ENCODE peak calls at places on chromosome 11, in six cellular contexts. W is CD4-positive, alpha-beta T cell; B is thoracic aorta; P is tibial nerve; R is CD8-positive, alpha-beta memory T cell; C is cardiac muscle cell. K is an unnamed sample.

GRCh38 chr11:15236514-15236913 is 121.8 kb downstream of the INSC start:
- DNase-seq in P (no peak), W (no peak), C (no peak), B (no peak), R (no peak), K (no peak)

GRCh38 chr11:29280452-29280851 is 736.4 kb downstream of the KCNA4 start:
- DNase-seq in B (no peak), P (no peak), R (no peak), W (no peak), C (no peak), K (no peak)

GRCh38 chr11:12793506-12793905 is 119.3 kb downstream of the TEAD1 start:
- DNase-seq in P (no peak), B (no peak), R (no peak), W (no peak), C (no peak), K (no peak)

GRCh38 chr11:57639321-57640067 is 10.2 kb downstream of the YPEL4 start:
- DNase-seq in R (no peak), C (peak; percentile 97), P (no peak), B (no peak), W (no peak), K (no peak)

GRCh38 chr11:11396290-11397042 is 43.4 kb upstream of the CSNK2A3 start:
- DNase-seq in W (no peak), R (no peak), C (no peak), P (no peak), B (no peak), K (no peak)

GRCh38 chr11:28984216-28984615 is 876.0 kb downstream of the METTL15 start:
- DNase-seq in C (no peak), R (no peak), W (no peak), P (no peak), B (no peak), K (no peak)

GRCh38 chr11:26106713-26107112 is 225.2 kb upstream of the ANO3 start:
- DNase-seq in W (no peak), C (no peak), B (no peak), P (no peak), R (no peak), K (no peak)

GRCh38 chr11:6326980-6327379 is 6.7 kb upstream of the CAVIN3 start:
- DNase-seq in R (no peak), P (no peak), B (no peak), C (no peak), W (no peak), K (no peak)

GRCh38 chr11:78493413-78493975 is 75.9 kb upstream of the GAB2 start:
- DNase-seq in W (no peak), B (no peak), R (no peak), P (no peak), C (no peak), K (no peak)

GRCh38 chr11:28697920-28698827 is 590.0 kb downstream of the METTL15 start:
- DNase-seq in C (peak; percentile 76), B (no peak), P (peak; percentile 54), R (no peak), W (no peak), K (peak; percentile 34)

GRCh38 chr11:114134870-114135269 is 75.4 kb downstream of the ZBTB16 start:
- DNase-seq in C (no peak), P (no peak), B (no peak), W (no peak), R (no peak), K (no peak)

GRCh38 chr11:6604081-6604626 is 580 bp downstream of the ILK start:
- DNase-seq in P (peak; percentile 54), W (peak; percentile 46), R (peak; percentile 22), B (no peak), C (peak; percentile 82), K (no peak)

GRCh38 chr11:113796663-113797259 is 17.2 kb downstream of the CLDN25 start:
- DNase-seq in C (peak; percentile 80), P (peak; percentile 49), R (no peak), B (no peak), W (no peak), K (no peak)

GRCh38 chr11:100861221-100861620 is 174.1 kb downstream of the ARHGAP42 start:
- DNase-seq in R (no peak), W (no peak), C (no peak), B (no peak), P (no peak), K (no peak)

GRCh38 chr11:47393163-47394049 is 15.0 kb upstream of the SLC39A13 start:
- DNase-seq in P (no peak), R (no peak), W (no peak), C (peak; percentile 35), B (no peak), K (no peak)

GRCh38 chr11:74681686-74682651 is 49.3 kb downstream of the CHRDL2 start:
- DNase-seq in P (no peak), C (no peak), R (no peak), W (no peak), B (no peak), K (no peak)

GRCh38 chr11:45921561-45922424 is 663 bp upstream of the LARGE2 start:
- DNase-seq in B (no peak), P (no peak), R (no peak), C (peak; percentile 55), W (no peak), K (no peak)

GRCh38 chr11:12199231-12199948 is 89.0 kb downstream of the MICAL2 start:
- DNase-seq in B (no peak), C (peak; percentile 36), R (no peak), W (no peak), P (no peak), K (no peak)

GRCh38 chr11:17378655-17379054 is 9.8 kb downstream of the KCNJ11 start:
- DNase-seq in P (no peak), W (no peak), B (no peak), C (no peak), R (no peak), K (no peak)

GRCh38 chr11:96113100-96113710 is 189.3 kb upstream of the MTMR2 start:
- DNase-seq in R (no peak), B (no peak), C (no peak), W (no peak), P (no peak), K (no peak)

GRCh38 chr11:96110302-96110701 is 186.4 kb upstream of the MTMR2 start:
- DNase-seq in W (no peak), R (no peak), B (no peak), C (no peak), P (no peak), K (no peak)

GRCh38 chr11:96111308-96111707 is 187.4 kb upstream of the MTMR2 start:
- DNase-seq in R (no peak), W (no peak), P (no peak), C (no peak), B (no peak), K (no peak)

GRCh38 chr11:96114178-96115070 is 190.5 kb upstream of the MTMR2 start:
- DNase-seq in B (no peak), R (no peak), P (no peak), W (no peak), C (no peak), K (no peak)

DNA sequence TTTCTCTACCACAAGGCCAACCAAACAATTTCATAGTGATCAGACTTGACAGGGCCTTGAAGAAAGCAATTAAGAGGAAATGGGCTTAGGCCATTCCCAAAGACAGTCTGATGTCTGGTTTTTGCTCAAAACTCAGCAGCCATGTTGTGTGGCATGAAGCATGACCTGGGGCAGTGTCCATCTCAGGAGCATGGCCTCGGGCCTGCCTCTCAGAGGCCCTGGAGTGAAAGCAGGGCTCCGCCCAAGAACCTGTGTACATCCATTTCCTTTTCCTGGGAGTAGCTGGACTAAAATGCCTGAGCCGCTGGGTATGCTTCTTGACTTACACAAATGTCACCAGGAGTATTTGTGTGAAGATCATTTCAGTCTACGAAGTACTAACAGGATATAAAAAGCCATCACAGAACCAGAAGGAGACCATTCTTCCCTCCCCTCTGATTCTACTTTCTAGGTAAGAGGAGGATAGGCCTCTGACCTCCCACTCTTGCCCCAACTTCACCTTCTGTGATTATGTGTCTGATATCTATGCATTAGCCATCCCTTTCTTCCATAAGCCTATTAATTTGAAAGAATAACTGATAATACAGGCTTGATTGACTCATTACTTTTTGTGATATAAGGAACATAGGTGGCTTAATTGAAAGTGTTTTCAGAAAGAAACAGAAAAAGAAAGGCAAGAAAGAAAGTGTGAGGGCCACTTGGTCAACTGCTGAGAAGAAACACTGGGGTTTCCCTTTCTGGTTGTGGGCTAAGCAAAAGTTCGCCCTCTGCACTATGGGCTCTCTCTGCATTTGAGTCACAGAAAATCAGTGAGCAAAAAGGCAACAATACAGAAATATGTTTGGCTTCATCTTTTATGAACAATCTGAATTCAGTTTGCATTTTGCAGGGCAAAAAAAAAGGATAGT is 188.5 kb upstream of the MTMR2 start:
- DNase-seq in W (no peak), R (no peak), C (no peak), B (no peak), P (no peak), K (no peak)
- H3K27ac ChIP-seq in W (no peak overlapping the region), R (no peak overlapping the region), C (no peak overlapping the region), B (peak overlapping the region; percentile 72), P (peak overlapping the region; percentile 86), K (no peak overlapping the region)

DNA sequence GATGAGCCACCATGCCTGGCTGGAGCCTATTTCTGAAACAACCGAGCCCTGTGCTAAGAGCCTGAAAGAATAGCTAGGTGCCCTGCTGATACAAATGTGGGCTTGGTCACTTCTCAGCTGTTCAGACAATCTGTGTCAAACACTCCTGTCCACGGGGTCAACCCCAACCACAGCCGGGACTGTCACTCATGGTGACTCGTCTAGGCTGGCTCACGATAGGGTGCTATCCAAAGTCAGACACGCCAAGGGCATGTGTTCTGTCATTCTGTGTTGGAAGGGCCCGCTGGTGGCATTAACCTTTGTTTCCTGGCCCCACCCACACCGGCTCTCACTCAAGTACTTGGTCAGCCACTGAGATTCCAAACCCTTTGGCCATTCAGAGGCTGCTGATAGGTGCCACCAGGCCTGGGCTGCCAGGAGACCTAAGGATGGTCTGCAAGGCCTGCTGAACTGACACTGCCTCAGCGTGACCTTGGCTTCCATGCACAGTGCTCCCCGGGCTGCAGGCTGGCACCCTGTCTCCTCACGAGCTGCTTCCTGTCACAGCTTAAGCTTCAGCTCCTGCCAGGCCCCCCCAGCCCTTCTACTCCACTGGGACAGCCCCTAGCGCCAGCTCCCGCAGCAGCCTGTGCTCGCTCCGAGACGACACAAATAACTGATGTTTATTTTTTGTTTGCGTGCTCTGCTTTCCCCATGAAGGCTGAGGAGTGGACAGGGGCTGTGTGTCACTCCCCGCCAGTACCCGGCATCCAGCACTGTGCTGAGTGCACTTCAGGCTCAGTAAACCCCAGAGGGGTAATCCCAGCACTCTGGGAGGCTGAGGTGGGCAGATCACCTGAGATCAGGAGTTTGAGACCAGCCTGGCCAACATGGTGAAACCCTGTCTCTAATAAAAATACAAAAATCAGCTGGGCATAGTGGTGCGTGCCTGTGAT is 14.3 kb upstream of the CDC42BPG start:
- DNase-seq in W (peak; percentile 58), C (no peak), B (no peak), P (no peak), R (peak; percentile 67), K (no peak)
- H3K27ac ChIP-seq in W (peak overlapping the region; percentile 87), C (no peak overlapping the region), B (peak overlapping the region; percentile 83), P (peak overlapping the region; percentile 43), R (peak overlapping the region; percentile 68), K (peak overlapping the region; percentile 16)

DNA sequence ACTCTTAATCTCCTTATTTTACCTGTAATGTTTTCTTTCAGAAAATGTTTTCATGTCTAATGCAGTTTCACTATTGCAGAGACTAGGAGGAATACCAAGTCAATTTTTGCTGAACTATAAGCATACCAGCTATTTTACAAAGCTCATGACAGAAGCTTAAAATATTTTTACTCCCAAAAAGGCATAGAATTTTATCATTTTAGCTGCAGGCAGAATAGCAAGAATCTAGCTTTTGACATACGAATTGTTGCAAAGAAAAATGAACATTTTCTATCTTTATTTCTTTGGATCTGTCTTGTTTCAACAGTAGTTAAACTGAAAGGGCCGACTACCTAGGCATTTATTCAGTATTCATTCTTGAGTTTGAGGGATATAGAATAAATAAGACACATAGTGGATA is 366.9 kb downstream of the FAT3 start:
- DNase-seq in C (no peak), P (no peak), W (no peak), B (no peak), R (no peak), K (no peak)
- H3K27ac ChIP-seq in C (no peak overlapping the region), P (no peak overlapping the region), W (no peak overlapping the region), B (no peak overlapping the region), R (no peak overlapping the region), K (no peak overlapping the region)

GRCh38 chr11:10379433-10379832 is 74.6 kb downstream of the ADM start:
- DNase-seq in C (no peak), P (no peak), W (no peak), B (no peak), R (no peak), K (no peak)
- H3K27ac ChIP-seq in C (no peak overlapping the region), P (peak overlapping the region; percentile 83), W (no peak overlapping the region), B (peak overlapping the region; percentile 15), R (no peak overlapping the region), K (no peak overlapping the region)